ENCODE peak calls at places on chromosomes 11 and 22, in seven cellular contexts. H is lung microvascular endothelial cell; P is C1 segment of cervical spinal cord; M is posterior cingulate gyrus; W is foreskin fibroblast; S is stimulated activated CD8-positive, alpha-beta memory T cell treated with anti-CD3 and anti-CD28 coated beads, Interleukin-15, amount 100 ng/mL, for 24 hours; G is A549. O is an unnamed sample.

GRCh38 chr22:48459859-48460823 is 1367.5 kb downstream of the BRD1 start:
- DNase-seq in P (no peak), H (no peak), G (no peak), S (no peak), W (no peak), M (peak), O (no peak)

GRCh38 chr22:43978558-43978957 is 23.3 kb downstream of the SAMM50 start:
- DNase-seq in M (peak), P (no peak), G (no peak), S (no peak), H (no peak), W (no peak), O (no peak)

GRCh38 chr22:39681038-39681861 is 110.7 kb downstream of the CACNA1I start:
- DNase-seq in P (no peak), G (no peak), H (no peak), S (no peak), W (no peak), M (no peak), O (no peak)

GRCh38 chr22:46676479-46676878 is 56.3 kb downstream of the GRAMD4 start:
- DNase-seq in P (no peak), W (no peak), S (no peak), M (no peak), H (no peak), G (no peak), O (no peak)

GRCh38 chr11:113308601-113309000 is 5.8 kb upstream of the TTC12 start:
- DNase-seq in M (no peak), P (no peak), G (no peak), W (no peak), H (no peak), S (no peak), O (no peak)

GRCh38 chr22:31800065-31800464 is 46.2 kb downstream of the DEPDC5 start:
- DNase-seq in H (peak), S (no peak), W (peak), G (peak), P (no peak), M (no peak), O (no peak)

GRCh38 chr11:127491589-127491988 is 491.0 kb upstream of the KIRREL3 start:
- DNase-seq in M (no peak), P (no peak), W (no peak), S (no peak), H (peak), G (no peak), O (no peak)

GRCh38 chr11:64251986-64252837 is 882 bp downstream of the PLCB3 start:
- DNase-seq in S (no peak), G (no peak), H (peak), W (peak), P (no peak), M (no peak), O (no peak)

GRCh38 chr11:76592025-76592914 is 78.3 kb downstream of the LRRC32 start:
- DNase-seq in S (no peak), G (no peak), P (no peak), M (no peak), W (no peak), H (no peak), O (no peak)

GRCh38 chr22:33451851-33452469 is 393.8 kb upstream of the SYN3 start:
- DNase-seq in H (no peak), G (no peak), W (no peak), S (no peak), P (no peak), M (no peak), O (no peak)

GRCh38 chr11:126485021-126485781 is 129.7 kb downstream of the ST3GAL4 start:
- DNase-seq in P (no peak), S (no peak), W (peak), G (no peak), H (peak), M (peak), O (no peak)

GRCh38 chr22:38802671-38803121 is 8.8 kb upstream of the DNAL4 start:
- DNase-seq in P (no peak), W (peak), G (peak), M (no peak), S (no peak), H (no peak), O (no peak)

GRCh38 chr11:94112182-94112960 is 16.3 kb upstream of the PANX1 start:
- DNase-seq in H (no peak), G (no peak), P (no peak), M (no peak), S (no peak), W (no peak), O (no peak)

GRCh38 chr11:111540921-111541208 is 345 bp downstream of the LAYN start:
- DNase-seq in S (no peak), H (peak), W (no peak), G (no peak), M (no peak), P (no peak), O (no peak)

GRCh38 chr11:24754406-24754805 is 257.6 kb downstream of the LUZP2 start:
- DNase-seq in M (no peak), P (no peak), H (no peak), G (no peak), W (no peak), S (no peak), O (no peak)

GRCh38 chr22:21718492-21718891 is 17.1 kb downstream of the YPEL1 start:
- DNase-seq in W (no peak), G (no peak), M (no peak), S (no peak), P (no peak), H (no peak), O (no peak)

GRCh38 chr22:49719046-49719445 is 108.6 kb downstream of the BRD1 start:
- DNase-seq in W (no peak), M (peak), P (no peak), H (no peak), G (no peak), S (no peak), O (no peak)

GRCh38 chr11:64652586-64653387 is 61.8 kb downstream of the SLC22A12 start:
- DNase-seq in S (peak), P (peak), M (peak), G (peak), W (peak), H (peak), O (peak)

GRCh38 chr11:132466983-132467382 is 1065.3 kb downstream of the OPCML start:
- DNase-seq in G (no peak), M (no peak), P (no peak), H (no peak), W (no peak), S (no peak), O (no peak)

GRCh38 chr11:86176165-86176884 is 68.2 kb upstream of the EED start:
- DNase-seq in S (no peak), P (no peak), G (no peak), H (peak), W (no peak), M (no peak), O (no peak)

GRCh38 chr22:32731372-32731771 is 70.1 kb upstream of the TIMP3 start:
- DNase-seq in P (no peak), W (no peak), M (no peak), G (no peak), S (no peak), H (no peak), O (no peak)

GRCh38 chr22:37747090-37747714 is 50.4 kb downstream of the TRIOBP start:
- DNase-seq in P (no peak), M (no peak), G (peak), H (peak), W (peak), S (no peak), O (no peak)